ENCODE peak calls at places on chromosomes 7 and 10, in eight cellular contexts. F, Z, L, S, W, T, N and J are unnamed samples.

GRCh38 chr10:87860156-87860795 is 3.1 kb downstream of the KLLN start:
- DNase-seq in T (peak), Z (peak), N (no peak), S (no peak), L (no peak), W (peak), F (no peak), J (no peak)

GRCh38 chr7:99019523-99020412 is 124.1 kb downstream of the SMURF1 start:
- DNase-seq in Z (no peak), T (no peak), S (no peak), F (no peak), L (peak), W (no peak), N (no peak), J (peak)

GRCh38 chr10:24196426-24197039 is 12.4 kb upstream of the KIAA1217 start:
- DNase-seq in T (peak), Z (peak), L (peak), N (peak), S (peak), F (peak), W (peak), J (no peak)

GRCh38 chr10:43263551-43264323 is 3.1 kb downstream of the RASGEF1A start:
- DNase-seq in S (peak), F (no peak), L (no peak), Z (peak), W (no peak), N (peak), T (no peak), J (peak)

GRCh38 chr10:77160679-77161078 is 476.9 kb downstream of the KCNMA1 start:
- DNase-seq in N (no peak), L (no peak), S (no peak), W (no peak), T (peak), F (no peak), Z (no peak), J (no peak)

GRCh38 chr7:140416560-140416959 is 12.7 kb downstream of the RAB19 start:
- DNase-seq in F (no peak), W (no peak), S (no peak), L (no peak), Z (no peak), N (no peak), T (no peak), J (no peak)

GRCh38 chr10:113214331-113214730 is 264.3 kb downstream of the TCF7L2 start:
- DNase-seq in S (no peak), Z (no peak), L (no peak), T (no peak), W (no peak), F (no peak), N (no peak), J (no peak)

GRCh38 chr7:82572195-82572880 is 128.8 kb upstream of the CACNA2D1 start:
- DNase-seq in T (peak), S (peak), L (peak), W (peak), F (peak), Z (peak), N (peak), J (peak)

GRCh38 chr7:102044984-102045673 is 227.7 kb downstream of the CUX1 start:
- DNase-seq in Z (peak), S (peak), F (peak), N (no peak), W (no peak), T (no peak), L (no peak), J (no peak)

GRCh38 chr10:484925-485661 is 204.4 kb downstream of the DIP2C start:
- DNase-seq in S (peak), F (no peak), W (no peak), Z (no peak), T (no peak), L (peak), N (no peak), J (peak)

GRCh38 chr10:110279062-110279986 is 25.4 kb downstream of the SMNDC1 start:
- DNase-seq in S (no peak), Z (peak), F (no peak), W (peak), N (peak), T (peak), L (no peak), J (no peak)

GRCh38 chr7:157394246-157395191 is 57.7 kb downstream of the DNAJB6 start:
- DNase-seq in Z (no peak), L (no peak), F (no peak), S (no peak), T (no peak), N (no peak), W (no peak), J (no peak)

GRCh38 chr10:85900060-85900459 is 466.5 kb downstream of the GRID1 start:
- DNase-seq in S (no peak), N (no peak), Z (no peak), L (no peak), W (no peak), T (no peak), F (no peak), J (no peak)

GRCh38 chr10:133315847-133316246 is 7.1 kb downstream of the ZNF511 start:
- DNase-seq in N (no peak), T (no peak), W (no peak), L (no peak), Z (no peak), F (no peak), S (no peak), J (no peak)

GRCh38 chr7:116577320-116577871 is 52.6 kb downstream of the CAV1 start:
- DNase-seq in S (no peak), N (no peak), L (no peak), W (no peak), T (no peak), Z (no peak), F (no peak), J (no peak)

GRCh38 chr7:29158748-29159147 is 12.4 kb upstream of the CPVL start:
- DNase-seq in S (no peak), N (no peak), W (no peak), F (no peak), T (no peak), L (no peak), Z (peak), J (no peak)

GRCh38 chr10:117734626-117735405 is 192.3 kb downstream of the EMX2 start:
- DNase-seq in L (no peak), S (peak), F (no peak), W (no peak), Z (no peak), T (no peak), N (peak), J (no peak)

GRCh38 chr10:101602767-101603398 is 14.8 kb downstream of the DPCD start:
- DNase-seq in W (peak), T (peak), F (peak), N (peak), Z (peak), L (no peak), S (peak), J (no peak)

GRCh38 chr7:107971613-107972012 is 31.3 kb downstream of the LAMB1 start:
- DNase-seq in F (no peak), S (no peak), W (no peak), T (no peak), Z (no peak), N (no peak), L (no peak), J (no peak)

GRCh38 chr7:46282155-46282554 is 361.1 kb upstream of the IGFBP3 start:
- DNase-seq in L (no peak), S (no peak), W (no peak), Z (no peak), T (no peak), F (no peak), N (no peak), J (no peak)

GRCh38 chr7:112228632-112229031 is 22.1 kb downstream of the ZNF277 start:
- DNase-seq in F (no peak), Z (no peak), N (no peak), S (no peak), L (no peak), T (no peak), W (no peak), J (no peak)

GRCh38 chr10:48541144-48541795 is 63.6 kb downstream of the ARHGAP22 start:
- DNase-seq in Z (no peak), L (no peak), N (no peak), S (peak), W (no peak), F (no peak), T (no peak), J (peak)

GRCh38 chr7:84070770-84071169 is 123.8 kb downstream of the SEMA3A start:
- DNase-seq in S (no peak), L (no peak), N (no peak), W (no peak), T (peak), Z (no peak), F (no peak), J (no peak)

GRCh38 chr10:3776796-3777571 is 8.0 kb downstream of the KLF6 start:
- DNase-seq in L (peak), T (peak), F (no peak), Z (no peak), W (no peak), N (no peak), S (no peak), J (peak)

GRCh38 chr10:122127943-122128342 is 139.0 kb downstream of the TACC2 start:
- DNase-seq in Z (no peak), L (no peak), T (no peak), F (no peak), W (no peak), N (no peak), S (no peak), J (no peak)

GRCh38 chr7:11394438-11394837 is 420.8 kb downstream of the PHF14 start:
- DNase-seq in F (no peak), Z (no peak), T (no peak), N (no peak), W (no peak), L (no peak), S (no peak), J (no peak)

GRCh38 chr7:139035588-139036353 is at the start of gene ZC3HAV1L:
- DNase-seq in S (no peak), F (peak), T (peak), W (no peak), Z (peak), N (peak), L (peak), J (peak)

GRCh38 chr10:1156921-1157614 is 100.9 kb downstream of the WDR37 start:
- DNase-seq in L (peak), F (no peak), N (no peak), W (no peak), S (peak), T (no peak), Z (peak), J (peak)

GRCh38 chr7:112701456-112701855 is 88.7 kb downstream of the TMEM168 start:
- DNase-seq in T (no peak), L (no peak), F (no peak), S (no peak), W (no peak), Z (no peak), N (no peak), J (no peak)

GRCh38 chr10:80598951-80599350 is 61.2 kb downstream of the SH2D4B start:
- DNase-seq in W (no peak), T (no peak), Z (no peak), N (no peak), L (no peak), S (no peak), F (no peak), J (peak)

GRCh38 chr7:71384094-71384493 is 252.2 kb downstream of the GALNT17 start:
- DNase-seq in F (no peak), L (no peak), N (no peak), T (no peak), S (no peak), W (no peak), Z (no peak), J (no peak)

GRCh38 chr7:27242580-27243339 is at the start of gene EVX1:
- DNase-seq in S (no peak), Z (no peak), F (peak), T (no peak), W (no peak), N (peak), L (no peak), J (no peak)

GRCh38 chr7:3201937-3202715 is 98.9 kb upstream of the SDK1 start:
- DNase-seq in N (no peak), L (peak), T (no peak), Z (no peak), F (no peak), W (no peak), S (peak), J (peak)

GRCh38 chr7:36112969-36113368 is 40.1 kb upstream of the EEPD1 start:
- DNase-seq in S (no peak), T (peak), Z (peak), F (no peak), W (no peak), L (no peak), N (no peak), J (no peak)

GRCh38 chr7:116438274-116438673 is 61.3 kb upstream of the CAV2 start:
- DNase-seq in S (no peak), N (no peak), L (no peak), F (no peak), T (no peak), Z (no peak), W (no peak), J (no peak)

GRCh38 chr7:24435002-24435401 is 138.2 kb upstream of the PALS2 start:
- DNase-seq in Z (no peak), L (no peak), W (no peak), S (no peak), N (no peak), F (no peak), T (no peak), J (no peak)

GRCh38 chr7:123230603-123231002 is 30.8 kb upstream of the SLC13A1 start:
- DNase-seq in L (no peak), F (no peak), Z (no peak), S (no peak), N (no peak), T (no peak), W (no peak), J (no peak)

GRCh38 chr10:132455986-132456847 is 59.2 kb downstream of the PWWP2B start:
- DNase-seq in F (no peak), T (no peak), L (no peak), Z (no peak), N (peak), W (peak), S (no peak), J (no peak)

GRCh38 chr7:602341-603141 is 82.9 kb upstream of the PDGFA start:
- DNase-seq in Z (no peak), F (peak), S (no peak), T (no peak), N (no peak), L (no peak), W (no peak), J (peak)

DNA sequence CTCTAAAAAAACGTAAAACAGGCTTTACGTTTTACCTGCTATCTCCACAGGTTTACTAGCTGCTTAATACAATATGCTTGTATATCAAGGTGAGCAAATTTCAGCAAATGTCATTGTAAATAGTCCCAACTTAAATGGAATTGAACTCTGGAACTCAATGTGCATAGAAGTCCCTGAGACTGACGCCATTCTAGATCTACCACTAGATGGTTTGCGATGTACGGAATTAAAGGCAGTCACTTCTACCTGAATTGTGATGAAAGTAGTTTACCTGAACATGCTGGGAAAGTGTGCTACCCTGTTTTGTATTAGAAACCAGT is 837 bp upstream of the SNX13 start:
- DNase-seq in N (no peak), L (no peak), Z (peak), F (no peak), W (no peak), S (no peak), T (no peak), J (no peak)
- TF ChIP-seq CTCF in N (no peak), L (no peak), Z (peak), F (no peak), W (no peak), S (peak), T (no peak), J (no peak)

GRCh38 chr7:85749715-85750453 is 563.0 kb upstream of the SEMA3D start:
- DNase-seq in T (no peak), F (no peak), W (no peak), S (no peak), Z (no peak), L (no peak), N (no peak), J (no peak)
- TF ChIP-seq CTCF in T (no peak), F (no peak), W (no peak), S (no peak), Z (no peak), L (no peak), N (no peak), J (no peak)

DNA sequence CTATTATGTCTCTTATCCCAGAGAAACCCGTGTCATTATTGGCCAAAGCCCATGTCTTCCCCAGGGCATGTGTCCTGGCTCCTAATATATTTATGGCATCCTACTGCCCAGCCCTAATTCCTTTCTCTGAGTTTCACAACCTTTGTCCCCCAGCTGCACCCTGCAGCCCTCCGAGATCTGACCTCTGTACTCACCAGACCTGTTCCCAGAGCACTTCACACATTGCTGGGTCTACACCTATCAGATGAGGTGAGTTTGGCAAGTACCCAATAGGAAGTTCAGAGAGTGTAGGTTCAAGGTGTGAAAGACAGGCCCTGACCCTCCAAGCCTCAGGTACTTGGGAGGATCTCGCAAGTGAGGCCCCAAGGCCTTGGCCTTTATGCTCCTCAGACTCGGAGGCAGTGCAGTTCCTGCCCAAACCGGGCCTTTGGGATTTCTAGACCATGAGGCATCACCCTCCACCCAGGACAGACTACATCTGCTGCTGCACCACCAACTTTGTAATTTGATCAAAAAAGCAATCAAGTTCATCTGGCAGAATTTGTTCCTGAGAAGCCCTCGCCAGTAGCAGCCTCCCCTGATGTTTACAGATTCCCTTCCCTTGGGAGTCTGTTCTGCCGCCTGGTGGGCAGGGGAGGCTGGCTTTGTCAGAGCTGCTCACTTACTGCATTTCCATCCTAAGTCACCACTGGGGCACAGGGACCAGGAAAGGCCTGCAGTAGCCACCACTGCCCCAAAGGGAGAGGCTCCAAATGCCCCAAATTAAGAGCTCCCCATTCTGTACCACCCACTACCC is 2.2 kb downstream of the CAMK2G start:
- DNase-seq in T (peak), L (no peak), S (no peak), F (no peak), N (no peak), Z (peak), W (no peak), J (no peak)
- TF ChIP-seq CTCF in T (peak), L (no peak), S (peak), F (peak), N (no peak), Z (peak), W (no peak), J (no peak)

GRCh38 chr10:30861976-30862375 is 169.7 kb downstream of the ZNF438 start:
- DNase-seq in N (no peak), W (no peak), T (no peak), L (no peak), S (no peak), Z (no peak), F (no peak), J (no peak)
- TF ChIP-seq CTCF in N (no peak), W (no peak), T (no peak), L (no peak), S (no peak), Z (no peak), F (no peak), J (no peak)